ENCODE peak calls at places on chromosomes 2 and 18, in four cellular contexts. A, X, Q and O are unnamed samples.

GRCh38 chr18:66196805-66197204 is 407.1 kb downstream of the CDH19 start:
- DNase-seq in Q (no peak), X (no peak), A (no peak), O (no peak)

GRCh38 chr2:45885111-45885685 is 233.7 kb downstream of the PRKCE start:
- DNase-seq in Q (no peak), X (no peak), A (no peak), O (no peak)

GRCh38 chr18:3261393-3262233 is at the start of gene MYL12B:
- DNase-seq in Q (peak; percentile 71), X (peak; percentile 85), A (peak; percentile 88), O (peak; percentile 85)

GRCh38 chr2:236857781-236858180 is 227.9 kb upstream of the COPS8 start:
- DNase-seq in A (peak; percentile 3), Q (no peak), X (no peak), O (no peak)

GRCh38 chr2:32715981-32716380 is 88.1 kb downstream of the TTC27 start:
- DNase-seq in X (no peak), Q (no peak), A (no peak), O (no peak)

GRCh38 chr2:174776223-174776622 is 12.0 kb upstream of the CHRNA1 start:
- DNase-seq in Q (no peak), A (no peak), X (no peak), O (no peak)

GRCh38 chr2:207149253-207150213 is 16.2 kb downstream of the KLF7 start:
- DNase-seq in Q (no peak), A (no peak), X (no peak), O (no peak)

GRCh38 chr2:178804791-178805190 is 2.4 kb downstream of the TTN start:
- DNase-seq in A (no peak), Q (no peak), X (no peak), O (no peak)

GRCh38 chr2:15780912-15781574 is 159.3 kb upstream of the MYCN start:
- DNase-seq in Q (no peak), A (no peak), X (no peak), O (no peak)

GRCh38 chr18:40529478-40529877 is 1425.6 kb upstream of the PIK3C3 start:
- DNase-seq in A (no peak), X (no peak), Q (no peak), O (no peak)

GRCh38 chr2:149148195-149149006 is 109.9 kb downstream of the LYPD6B start:
- DNase-seq in Q (no peak), X (no peak), A (no peak), O (no peak)

GRCh38 chr2:219350215-219350937 is 17.8 kb upstream of the RESP18 start:
- DNase-seq in Q (no peak), A (peak; percentile 51), X (no peak), O (no peak)

GRCh38 chr2:212665948-212666347 is 127.3 kb upstream of the ERBB4 start:
- DNase-seq in Q (no peak), X (no peak), A (no peak), O (no peak)

GRCh38 chr2:11899264-11899818 is 152.9 kb downstream of the LPIN1 start:
- DNase-seq in Q (no peak), A (no peak), X (no peak), O (no peak)

GRCh38 chr2:33068261-33068660 is 121.5 kb downstream of the LTBP1 start:
- DNase-seq in A (no peak), Q (no peak), X (no peak), O (no peak)

GRCh38 chr18:3814840-3815239 is 364.9 kb downstream of the TGIF1 start:
- DNase-seq in A (no peak), Q (no peak), X (no peak), O (no peak)

GRCh38 chr2:192741889-192742288 is 547.2 kb upstream of the TMEFF2 start:
- DNase-seq in X (no peak), A (no peak), Q (no peak), O (no peak)

DNA sequence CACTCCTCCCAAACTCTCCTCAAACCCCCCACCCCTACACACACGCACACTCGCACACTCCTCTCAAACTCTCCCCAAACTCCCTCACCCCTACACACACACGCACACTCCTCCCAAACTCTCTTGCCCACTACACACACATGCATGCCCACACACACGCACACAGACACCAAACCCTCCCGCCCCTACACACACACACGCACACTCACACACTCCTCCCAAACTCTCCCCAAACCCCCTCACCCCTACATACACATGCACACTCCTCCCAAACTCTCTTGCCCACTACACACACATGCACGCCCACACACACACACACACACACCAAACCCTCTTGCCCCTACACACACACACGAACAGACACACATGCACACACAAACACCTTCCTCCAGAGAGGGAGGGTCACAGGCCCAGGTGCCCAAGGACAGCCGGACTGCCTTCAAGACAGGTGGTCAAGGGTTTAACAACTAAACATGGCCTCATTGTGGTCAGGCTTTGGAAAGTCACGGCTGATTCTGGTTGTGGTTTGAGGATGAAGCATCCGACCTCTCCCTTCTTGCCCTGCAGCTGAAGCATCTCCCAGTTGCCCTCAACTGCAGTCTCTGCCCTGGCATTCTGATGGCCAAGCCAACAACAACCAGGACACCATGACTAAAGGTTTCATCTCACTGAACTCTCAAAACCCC is 72.3 kb upstream of the SNTG2 start:
- DNase-seq in X (no peak), Q (no peak), A (no peak), O (no peak)
- H3K9me3 ChIP-seq in X (no peaks in the 10 kb centered on the region), Q (no peaks in the 10 kb centered on the region), A (no peaks in the 10 kb centered on the region), O (no peaks in the 10 kb centered on the region)

DNA sequence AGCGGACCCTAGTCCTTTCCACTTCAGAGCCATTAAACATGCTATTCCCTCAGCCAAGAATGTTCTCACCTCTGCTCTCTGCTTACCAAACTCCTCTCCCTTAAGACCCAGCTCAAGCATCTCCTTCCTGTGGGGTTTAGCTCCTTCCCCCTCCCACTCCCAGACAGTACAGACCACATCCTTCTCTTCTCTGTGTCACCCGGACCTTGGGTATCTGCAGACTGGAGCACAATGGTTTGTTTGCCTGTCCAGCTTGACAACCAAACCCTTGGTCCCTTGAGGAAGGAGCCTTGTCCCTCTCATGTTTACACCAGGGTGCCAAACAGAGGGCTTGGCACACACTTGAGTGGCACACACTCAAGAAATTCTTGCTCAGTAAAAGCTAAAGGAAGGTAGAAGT is 4.2 kb upstream of the CD8A start:
- DNase-seq in A (no peak), Q (no peak), X (no peak), O (no peak)
- H3K27me3 ChIP-seq in A (peaks cover 45% of the 10 kb centered on the region), Q (peaks cover 27% of the 10 kb centered on the region), X (peaks cover 29% of the 10 kb centered on the region), O (peaks cover 22% of the 10 kb centered on the region)

DNA sequence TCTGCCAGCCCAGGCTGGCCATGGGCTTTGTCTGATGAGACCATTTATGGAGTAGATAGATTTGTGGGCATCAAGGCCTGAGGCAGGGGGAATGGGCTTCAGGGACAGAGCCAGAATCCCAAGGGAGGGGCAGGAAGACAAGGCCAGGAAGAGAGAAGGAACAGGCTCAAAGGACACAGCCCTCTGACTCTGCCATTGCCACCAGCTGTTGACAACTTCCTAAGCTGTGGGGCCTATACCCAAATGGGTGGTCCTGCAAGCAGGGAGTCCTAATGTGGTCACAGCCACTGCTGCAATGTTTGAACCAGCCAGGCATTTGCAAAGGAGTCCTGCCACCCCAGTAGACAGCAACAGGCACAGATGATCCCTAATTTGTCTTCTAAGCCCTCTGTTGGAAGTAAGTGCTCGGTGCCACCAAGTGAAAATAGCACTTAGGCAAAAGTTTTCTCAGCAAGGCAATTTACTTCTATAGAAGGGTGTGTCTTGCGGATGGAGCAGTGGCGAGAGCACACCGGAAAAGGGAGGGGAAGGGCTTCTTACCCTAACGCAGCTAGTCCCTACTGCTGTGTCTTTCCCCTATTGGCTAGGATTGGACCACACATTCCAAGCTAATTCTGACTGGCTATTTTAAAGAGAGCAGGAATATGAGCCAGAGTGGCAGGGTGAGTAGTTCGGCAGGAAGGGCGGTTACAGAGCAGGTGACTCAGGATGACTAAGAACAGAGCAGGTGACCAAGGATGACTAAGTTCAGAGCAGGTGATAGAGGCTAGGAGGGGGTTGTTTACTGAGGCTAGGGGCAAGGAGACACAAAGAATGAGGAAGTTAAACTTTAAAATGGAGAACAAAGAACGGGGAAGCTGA is 47.2 kb downstream of the C1QL2 start:
- DNase-seq in Q (no peak), X (no peak), A (no peak), O (no peak)
- H3K27ac ChIP-seq in Q (no peak overlapping the region), X (no peak overlapping the region), A (no peak overlapping the region), O (no peak overlapping the region)

GRCh38 chr2:172540421-172540820 is 15.5 kb upstream of the PDK1 start:
- DNase-seq in A (no peak), Q (no peak), X (no peak), O (no peak)
- H3K9me3 ChIP-seq in A (no peaks in the 10 kb centered on the region), Q (no peaks in the 10 kb centered on the region), X (no peaks in the 10 kb centered on the region), O (peaks cover 3% of the 10 kb centered on the region)